ENCODE peak calls at places on chromosomes 11 and 22, in five cellular contexts. N is left lung, Y is uterus, U is A549, F is psoas muscle. W is an unnamed sample. For H3K9me3, the result is how much of the 10 kb centered on the place peaks cover.

GRCh38 chr11:122494171-122494570 is 161.4 kb upstream of the UBASH3B start:
- DNase-seq in N (no peak), Y (no peak), U (no peak), F (no peak), W (no peak)

GRCh38 chr11:67252831-67253239 is 13.4 kb upstream of the GRK2 start:
- DNase-seq in N (no peak), Y (no peak), U (peak), F (no peak), W (peak)

GRCh38 chr11:105466582-105467228 is 143.2 kb upstream of the GRIA4 start:
- DNase-seq in N (no peak), Y (no peak), U (no peak), F (no peak), W (no peak)

GRCh38 chr11:5577101-5577500 is 3.6 kb upstream of the OR52B6 start:
- DNase-seq in N (no peak), Y (no peak), U (no peak), F (no peak), W (no peak)

GRCh38 chr11:66188580-66188979 is 79.9 kb upstream of the RAB1B start:
- DNase-seq in N (no peak), Y (no peak), U (no peak), F (no peak), W (no peak)

GRCh38 chr22:24400726-24401596 is 26.4 kb upstream of the ADORA2A start:
- DNase-seq in N (no peak), Y (no peak), U (no peak), F (no peak), W (no peak)

GRCh38 chr11:63614136-63614664 is at the start of gene PLAAT3:
- DNase-seq in N (peak), Y (peak), U (peak), F (peak), W (peak)

GRCh38 chr11:34636127-34636526 is 15.2 kb downstream of the EHF start:
- DNase-seq in N (no peak), Y (no peak), U (no peak), F (no peak), W (no peak)

DNA sequence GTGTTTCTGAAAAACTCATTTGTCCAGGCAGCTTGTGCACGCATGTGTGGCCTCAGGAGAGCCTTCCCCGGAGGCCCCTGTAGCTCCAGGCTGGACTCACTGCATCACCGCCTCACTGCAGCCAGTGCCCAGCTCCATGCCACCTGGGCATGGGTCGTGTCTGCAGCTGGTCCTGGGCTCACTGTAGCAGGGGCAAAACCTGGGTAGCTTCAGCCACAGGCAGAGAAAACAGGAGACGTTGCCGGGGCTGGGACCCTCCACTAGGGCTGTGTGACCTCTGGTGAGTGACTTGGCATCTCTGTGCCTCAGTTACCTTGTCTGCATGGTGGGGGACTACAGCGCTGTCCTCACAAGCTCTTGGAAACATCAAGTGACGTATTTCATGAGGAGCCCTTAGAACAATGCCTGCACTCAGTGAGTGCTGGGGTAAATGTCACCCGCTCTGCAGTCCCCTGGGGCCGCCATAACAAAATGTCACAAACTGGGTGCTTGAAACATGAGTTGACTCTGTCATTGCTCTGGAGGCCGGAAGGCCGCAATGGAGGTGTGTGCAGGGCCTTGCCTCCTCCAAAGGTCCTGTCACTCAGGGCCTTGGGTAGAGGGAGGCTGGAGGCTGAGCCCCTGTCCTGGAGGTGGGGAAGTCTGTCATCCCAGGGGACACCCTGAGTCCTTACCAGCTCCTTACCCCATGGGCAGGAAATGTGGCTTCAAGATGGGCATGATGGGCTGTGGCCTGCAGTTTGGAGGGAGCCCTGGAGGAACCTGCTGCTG is 488.7 kb downstream of the TBC1D22A start:
- DNase-seq in N (no peak), Y (no peak), U (no peak), F (no peak), W (no peak)
- H3K9me3 ChIP-seq in N (under half), Y (under half), U (under half), F (under half), W (under half)

GRCh38 chr22:30425616-30426394 is at the start of gene MTFP1:
- DNase-seq in N (peak), Y (peak), U (peak), F (peak), W (peak)
- TF ChIP-seq CTCF in N (no peak), Y (no peak), U (no peak), F (no peak), W (no peak)

GRCh38 chr22:28175730-28176492 is 256.9 kb upstream of the PITPNB start:
- DNase-seq in N (no peak), Y (no peak), U (no peak), F (no peak), W (no peak)
- H3K9me3 ChIP-seq in N (under half), Y (under half), U (under half), F (under half), W (under half)

GRCh38 chr22:31833930-31834329 is 80.1 kb downstream of the DEPDC5 start:
- DNase-seq in N (no peak), Y (no peak), U (no peak), F (no peak), W (no peak)

GRCh38 chr22:31840581-31840980 is 86.8 kb downstream of the DEPDC5 start:
- DNase-seq in N (no peak), Y (no peak), U (no peak), F (no peak), W (no peak)

GRCh38 chr22:31839986-31840385 is 86.2 kb downstream of the DEPDC5 start:
- DNase-seq in N (no peak), Y (no peak), U (no peak), F (no peak), W (no peak)

GRCh38 chr22:31838917-31839316 is 85.1 kb downstream of the DEPDC5 start:
- DNase-seq in N (no peak), Y (no peak), U (no peak), F (no peak), W (no peak)

DNA sequence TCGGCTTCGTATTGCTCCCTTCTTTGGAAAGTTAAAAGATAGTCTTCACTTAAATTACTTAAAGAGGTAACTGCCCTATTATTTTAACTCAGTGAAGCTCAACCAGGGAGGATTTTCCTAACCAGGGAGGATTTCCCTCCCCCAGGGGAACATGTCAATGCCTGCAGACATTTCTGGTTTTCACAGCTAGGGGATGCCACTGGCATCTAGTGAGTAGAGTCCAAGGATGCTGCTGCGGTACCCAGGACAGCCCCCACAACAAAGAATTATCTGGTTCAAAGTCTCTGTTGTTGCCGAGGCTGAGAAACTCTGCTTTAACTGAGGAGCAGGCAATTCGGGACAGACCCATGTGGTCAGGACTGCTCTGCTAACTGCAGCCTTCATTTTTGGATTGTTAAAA is 82.2 kb downstream of the DEPDC5 start:
- DNase-seq in N (no peak), Y (no peak), U (no peak), F (no peak), W (peak)
- TF ChIP-seq CTCF in N (no peak), Y (no peak), U (no peak), F (no peak), W (peak)

GRCh38 chr22:49885881-49886280 is 32.2 kb downstream of the ZBED4 start:
- DNase-seq in N (no peak), Y (no peak), U (no peak), F (no peak), W (no peak)
- H3K9me3 ChIP-seq in N (under half), Y (under half), U (under half), F (under half), W (under half)

GRCh38 chr11:62588966-62589637 is 2.2 kb downstream of the TUT1 start:
- DNase-seq in N (peak), Y (no peak), U (no peak), F (no peak), W (no peak)
- TF ChIP-seq CTCF in N (no peak), Y (no peak), U (peak), F (peak), W (peak)

DNA sequence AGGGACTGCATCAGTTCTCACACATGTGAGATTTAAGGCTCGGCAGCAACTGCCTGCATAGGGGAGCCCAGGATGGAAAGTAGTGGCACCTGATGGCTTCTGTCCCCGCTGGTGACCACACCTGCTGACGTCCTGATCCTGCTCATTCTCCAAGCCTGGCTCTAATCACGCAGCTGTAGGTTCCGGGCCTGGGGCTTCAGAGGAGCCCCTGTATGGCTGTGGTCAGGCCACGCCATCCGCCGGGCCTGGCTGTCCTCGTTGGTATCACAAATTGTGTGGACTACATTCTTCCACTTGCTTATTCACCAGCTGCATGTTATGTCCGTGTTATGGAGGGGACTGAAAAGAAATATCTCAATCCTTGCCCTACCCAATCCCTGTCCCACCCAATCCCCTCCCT is 580.0 kb downstream of the TBC1D22A start:
- DNase-seq in N (peak), Y (no peak), U (no peak), F (no peak), W (no peak)
- H3K9me3 ChIP-seq in N (under half), Y (under half), U (under half), F (under half), W (under half)

DNA sequence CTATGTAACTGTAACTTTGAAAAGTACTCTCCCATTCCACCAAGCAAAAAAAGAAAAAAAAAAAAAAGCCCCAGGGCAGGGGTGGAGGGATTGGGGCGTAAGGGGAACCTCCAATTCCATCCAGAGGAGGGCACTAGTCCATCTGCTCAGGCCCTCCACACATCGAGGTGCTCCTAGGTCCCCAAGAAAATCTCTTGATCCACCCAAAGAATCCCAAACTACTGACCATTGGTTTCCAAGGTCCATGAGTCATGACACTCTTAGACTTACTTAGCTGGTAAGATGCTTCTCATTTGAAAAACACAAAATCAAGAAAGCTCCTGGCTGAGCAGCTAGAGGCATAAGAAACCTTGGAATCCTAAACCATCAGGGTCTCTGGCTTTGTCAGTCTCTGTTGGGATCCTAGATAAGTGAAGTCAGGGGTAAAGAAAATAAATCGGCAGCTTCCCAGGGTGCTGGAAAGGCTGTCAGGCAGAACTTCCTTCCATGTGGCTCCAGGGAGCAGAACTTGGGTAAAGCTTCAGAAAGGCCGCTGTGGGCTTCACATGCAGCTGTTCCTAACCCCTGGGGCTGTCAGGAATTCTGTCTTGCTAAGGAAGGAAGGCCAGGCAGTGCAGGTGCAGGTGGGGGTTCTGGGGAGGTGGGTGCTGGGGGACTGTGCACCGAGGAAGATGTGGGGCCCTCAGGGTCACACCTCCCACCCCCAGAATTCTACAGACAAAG is 49.4 kb upstream of the ADA2 start:
- DNase-seq in N (no peak), Y (no peak), U (no peak), F (no peak), W (peak)
- TF ChIP-seq CTCF in N (no peak), Y (no peak), U (no peak), F (peak), W (peak)

DNA sequence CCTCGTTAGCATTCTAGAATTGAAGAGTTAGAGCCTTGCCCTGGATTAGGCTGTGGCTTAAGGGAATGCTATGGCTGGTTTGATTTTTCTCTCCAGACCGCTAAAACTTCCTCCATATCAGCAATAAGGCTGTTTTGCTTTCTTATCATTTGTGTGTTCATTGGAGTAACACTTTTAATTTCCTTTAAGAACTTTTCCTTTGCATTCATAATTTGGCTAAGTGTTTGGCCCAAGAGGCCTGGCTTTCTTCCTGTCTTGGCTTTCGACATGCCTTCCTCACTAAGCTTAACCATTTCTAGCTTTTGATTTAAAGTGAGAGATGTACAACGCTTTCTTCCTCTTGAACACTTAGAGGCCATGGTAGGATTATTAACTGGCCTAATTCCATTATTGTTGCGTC is 52.0 kb downstream of the LDLRAD3 start:
- DNase-seq in N (no peak), Y (no peak), U (no peak), F (no peak), W (no peak)
- H3K9me3 ChIP-seq in N (under half), Y (under half), U (under half), F (under half), W (under half)

GRCh38 chr11:1483445-1483961 is 3.1 kb downstream of the MOB2 start:
- DNase-seq in N (peak), Y (peak), U (no peak), F (peak), W (no peak)

GRCh38 chr11:1481861-1482441 is 4.6 kb downstream of the MOB2 start:
- DNase-seq in N (peak), Y (peak), U (no peak), F (peak), W (no peak)

GRCh38 chr11:1484061-1484671 is 2.4 kb downstream of the MOB2 start:
- DNase-seq in N (peak), Y (peak), U (no peak), F (peak), W (no peak)

GRCh38 chr11:1481483-1481825 is 5.1 kb downstream of the MOB2 start:
- DNase-seq in N (no peak), Y (peak), U (no peak), F (no peak), W (peak)

DNA sequence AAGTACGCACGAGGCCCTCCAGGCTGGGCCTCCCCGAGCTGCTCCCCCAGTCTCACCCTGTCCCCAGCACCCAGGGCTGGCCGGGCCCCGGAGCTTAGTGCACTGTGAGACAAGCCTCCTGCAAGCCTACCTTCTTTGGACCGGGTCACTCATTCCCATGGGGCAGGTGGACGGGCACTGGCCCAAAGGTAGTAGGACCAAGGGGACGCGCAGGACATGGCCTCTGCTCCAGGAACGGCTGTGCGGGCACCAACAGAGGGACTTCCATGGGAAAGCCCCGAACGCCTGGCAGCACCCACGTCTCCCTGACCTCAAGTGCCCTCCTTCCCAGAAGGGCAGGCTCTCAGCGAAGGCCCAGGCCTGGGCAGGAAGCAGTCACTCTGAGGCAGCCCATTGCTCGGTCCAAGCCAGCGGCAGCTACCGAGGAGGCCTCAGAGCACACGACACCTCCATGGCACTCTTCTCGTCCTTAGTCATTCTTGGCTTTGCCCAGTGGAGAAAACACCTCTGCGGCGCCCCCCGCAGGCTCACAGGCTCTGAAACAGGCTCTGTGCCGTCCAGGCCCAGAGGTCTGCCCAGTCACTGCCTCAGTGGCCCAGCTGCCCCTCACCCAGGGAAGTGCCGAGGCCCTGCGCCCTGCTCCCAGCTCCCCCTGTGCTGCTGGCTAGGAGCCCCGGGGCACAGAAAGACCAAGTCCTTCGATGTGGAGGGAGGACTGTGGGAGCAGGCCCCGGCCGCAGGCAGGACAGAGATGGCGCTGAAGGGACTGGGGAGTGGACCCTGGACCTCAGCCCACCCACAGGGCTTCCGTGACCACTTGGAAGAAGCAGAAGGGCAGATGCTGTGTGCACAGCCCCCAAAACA is 3.8 kb downstream of the MOB2 start:
- DNase-seq in N (peak), Y (peak), U (no peak), F (peak), W (no peak)
- TF ChIP-seq CTCF in N (no peak), Y (no peak), U (no peak), F (peak), W (peak)

W was measured in neural progenitor cell.